ENCODE peak calls at places on chromosome 13, in ten cellular contexts. R, K, O, E, T, H, I, X, P and M are unnamed samples.

GRCh38 chr13:99124695-99125334 is 75.8 kb upstream of the UBAC2 start:
- DNase-seq in R (no peak), K (peak), O (no peak), E (no peak), T (no peak), H (no peak), I (peak), X (peak), P (no peak), M (peak)

GRCh38 chr13:25046985-25047660 is 48.8 kb upstream of the PABPC3 start:
- DNase-seq in R (no peak), K (peak), O (no peak), E (no peak), T (no peak), H (no peak), I (peak), X (peak), P (no peak), M (peak)

GRCh38 chr13:111302045-111302722 is 18.3 kb upstream of the TEX29 start:
- DNase-seq in R (no peak), K (no peak), O (no peak), E (no peak), T (peak), H (no peak), I (no peak), X (no peak), P (peak), M (no peak)

GRCh38 chr13:51181752-51182383 is 40.3 kb upstream of the FAM124A start:
- DNase-seq in R (no peak), K (no peak), O (no peak), E (no peak), T (no peak), H (no peak), I (no peak), X (no peak), P (no peak), M (no peak)

GRCh38 chr13:80338781-80339577 is 1.9 kb downstream of the SPRY2 start:
- DNase-seq in R (no peak), K (peak), O (peak), E (no peak), T (peak), H (peak), I (peak), X (peak), P (peak), M (peak)

GRCh38 chr13:45231722-45232121 is 30.9 kb upstream of the KCTD4 start:
- DNase-seq in R (no peak), K (peak), O (no peak), E (no peak), T (no peak), H (no peak), I (peak), X (peak), P (no peak), M (no peak)

GRCh38 chr13:50685491-50685890 is 158.0 kb downstream of the DLEU7 start:
- DNase-seq in R (no peak), K (peak), O (no peak), E (no peak), T (no peak), H (no peak), I (peak), X (peak), P (peak), M (no peak)

GRCh38 chr13:32019612-32020233 is 11.9 kb upstream of the FRY start:
- DNase-seq in R (no peak), K (peak), O (no peak), E (no peak), T (peak), H (peak), I (peak), X (peak), P (peak), M (peak)

GRCh38 chr13:113157929-113158747 is at the start of gene PROZ:
- DNase-seq in R (no peak), K (no peak), O (no peak), E (no peak), T (no peak), H (no peak), I (no peak), X (no peak), P (no peak), M (no peak)

GRCh38 chr13:91739751-91740150 is 341.3 kb downstream of the GPC5 start:
- DNase-seq in R (no peak), K (no peak), O (no peak), E (no peak), T (no peak), H (peak), I (no peak), X (no peak), P (no peak), M (no peak)

GRCh38 chr13:41398494-41399190 is 58.7 kb upstream of the RGCC start:
- DNase-seq in R (no peak), K (peak), O (no peak), E (no peak), T (no peak), H (no peak), I (no peak), X (no peak), P (no peak), M (no peak)

GRCh38 chr13:111407381-111408131 is 87.1 kb downstream of the TEX29 start:
- DNase-seq in R (no peak), K (no peak), O (no peak), E (no peak), T (no peak), H (no peak), I (no peak), X (no peak), P (no peak), M (peak)

GRCh38 chr13:26759907-26760834 is at the start of gene GPR12:
- DNase-seq in R (no peak), K (peak), O (no peak), E (no peak), T (no peak), H (peak), I (peak), X (peak), P (no peak), M (peak)

GRCh38 chr13:27621366-27622101 is at the start of gene POLR1D:
- DNase-seq in R (peak), K (peak), O (peak), E (peak), T (peak), H (peak), I (peak), X (peak), P (peak), M (peak)

GRCh38 chr13:75364131-75364713 is 117.7 kb downstream of the TBC1D4 start:
- DNase-seq in R (no peak), K (no peak), O (no peak), E (no peak), T (no peak), H (no peak), I (peak), X (peak), P (no peak), M (no peak)

GRCh38 chr13:29702912-29703351 is 107.4 kb upstream of the SLC7A1 start:
- DNase-seq in R (no peak), K (peak), O (no peak), E (no peak), T (no peak), H (no peak), I (peak), X (peak), P (peak), M (peak)

GRCh38 chr13:20519887-20520286 is 5.8 kb downstream of the CRYL1 start:
- DNase-seq in R (no peak), K (no peak), O (no peak), E (no peak), T (no peak), H (no peak), I (no peak), X (no peak), P (no peak), M (no peak)

GRCh38 chr13:100063333-100063732 is 25.6 kb upstream of the PCCA start:
- DNase-seq in R (no peak), K (peak), O (no peak), E (no peak), T (no peak), H (no peak), I (peak), X (peak), P (no peak), M (peak)